ENCODE peak calls at places on chromosomes 7 and 10, in eight cellular contexts. G is A673, F is AG04450, X is cardiac muscle cell, K is uterus, C is NB4, P is thoracic aorta, H is GM13977. B is an unnamed sample.

GRCh38 chr10:129845081-129845823 is 118.8 kb downstream of the EBF3 start:
- DNase-seq in G (peak), F (no peak), X (no peak), K (no peak), C (no peak), P (no peak), H (no peak), B (no peak)

GRCh38 chr7:102819151-102819550 is 70.4 kb downstream of the FAM185A start:
- DNase-seq in G (no peak), F (no peak), X (no peak), K (no peak), C (no peak), P (no peak), H (no peak), B (no peak)

GRCh38 chr7:139950881-139951525 is 111.7 kb downstream of the PARP12 start:
- DNase-seq in G (no peak), F (no peak), X (no peak), K (no peak), C (no peak), P (no peak), H (no peak), B (no peak)

GRCh38 chr7:44995555-44996493 is 4.2 kb upstream of the CCM2 start:
- DNase-seq in G (no peak), F (no peak), X (no peak), K (no peak), C (no peak), P (no peak), H (no peak), B (no peak)

GRCh38 chr7:45342236-45342635 is 184.6 kb downstream of the RAMP3 start:
- DNase-seq in G (no peak), F (no peak), X (no peak), K (no peak), C (no peak), P (no peak), H (no peak), B (no peak)

GRCh38 chr7:127822822-127823508 is 171.0 kb downstream of the SND1 start:
- DNase-seq in G (no peak), F (no peak), X (no peak), K (no peak), C (peak), P (no peak), H (peak), B (no peak)

GRCh38 chr7:108454674-108455523 is 1.3 kb downstream of the NRCAM start:
- DNase-seq in G (peak), F (no peak), X (peak), K (no peak), C (peak), P (no peak), H (peak), B (no peak)

GRCh38 chr10:36489181-36489927 is 636.0 kb upstream of the ANKRD30A start:
- DNase-seq in G (no peak), F (no peak), X (no peak), K (no peak), C (no peak), P (no peak), H (no peak), B (no peak)

GRCh38 chr10:87094373-87095240 is at the start of the genes GLUD1 and SHLD2:
- DNase-seq in G (peak), F (peak), X (peak), K (peak), C (peak), P (peak), H (peak), B (no peak)

GRCh38 chr7:127150543-127150942 is 102.2 kb downstream of the GRM8 start:
- DNase-seq in G (peak), F (no peak), X (no peak), K (no peak), C (peak), P (no peak), H (no peak), B (no peak)

DNA sequence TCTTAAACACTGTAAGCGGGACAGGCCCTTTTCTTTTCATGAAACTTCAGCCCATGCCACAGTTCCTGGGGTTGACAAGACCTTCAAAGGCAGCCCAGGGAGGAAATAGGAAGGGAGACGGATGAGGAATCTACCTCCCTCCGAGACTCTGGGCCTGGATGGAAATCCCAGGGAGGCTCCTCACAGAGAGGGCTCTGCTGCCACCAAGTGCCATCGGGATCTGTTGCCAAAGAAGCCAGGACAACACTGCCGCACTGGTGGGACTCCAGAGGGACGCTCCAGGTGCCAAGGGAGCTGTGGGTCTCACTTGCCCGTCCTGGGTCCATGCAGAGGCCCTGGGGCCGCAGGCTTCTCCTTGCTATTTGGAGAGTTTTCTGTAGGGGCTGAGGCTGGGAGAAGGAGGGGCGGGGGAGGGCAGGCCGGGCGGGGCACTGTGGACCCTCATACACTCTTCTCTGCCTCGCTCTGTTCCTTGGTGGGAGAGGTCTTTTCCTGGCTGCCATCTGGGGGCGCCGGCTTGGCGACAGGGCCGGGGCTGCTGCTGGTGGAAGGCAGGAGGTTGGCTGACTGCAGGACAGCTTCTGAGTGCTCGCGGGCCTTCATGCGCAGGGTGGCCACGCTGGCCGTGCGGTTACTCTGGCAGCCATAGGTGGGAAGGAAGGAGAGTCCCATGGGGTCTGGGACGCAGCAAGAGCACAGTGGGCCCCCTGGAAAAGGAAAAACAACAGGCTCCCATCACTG is 30.0 kb downstream of the DRGX start:
- DNase-seq in G (no peak), F (no peak), X (peak), K (no peak), C (no peak), P (no peak), H (no peak), B (no peak)
- TF ChIP-seq CTCF in G (no peak), F (no peak), X (no peak), K (no peak), C (no peak), P (no peak), H (no peak), B (no peak)

DNA sequence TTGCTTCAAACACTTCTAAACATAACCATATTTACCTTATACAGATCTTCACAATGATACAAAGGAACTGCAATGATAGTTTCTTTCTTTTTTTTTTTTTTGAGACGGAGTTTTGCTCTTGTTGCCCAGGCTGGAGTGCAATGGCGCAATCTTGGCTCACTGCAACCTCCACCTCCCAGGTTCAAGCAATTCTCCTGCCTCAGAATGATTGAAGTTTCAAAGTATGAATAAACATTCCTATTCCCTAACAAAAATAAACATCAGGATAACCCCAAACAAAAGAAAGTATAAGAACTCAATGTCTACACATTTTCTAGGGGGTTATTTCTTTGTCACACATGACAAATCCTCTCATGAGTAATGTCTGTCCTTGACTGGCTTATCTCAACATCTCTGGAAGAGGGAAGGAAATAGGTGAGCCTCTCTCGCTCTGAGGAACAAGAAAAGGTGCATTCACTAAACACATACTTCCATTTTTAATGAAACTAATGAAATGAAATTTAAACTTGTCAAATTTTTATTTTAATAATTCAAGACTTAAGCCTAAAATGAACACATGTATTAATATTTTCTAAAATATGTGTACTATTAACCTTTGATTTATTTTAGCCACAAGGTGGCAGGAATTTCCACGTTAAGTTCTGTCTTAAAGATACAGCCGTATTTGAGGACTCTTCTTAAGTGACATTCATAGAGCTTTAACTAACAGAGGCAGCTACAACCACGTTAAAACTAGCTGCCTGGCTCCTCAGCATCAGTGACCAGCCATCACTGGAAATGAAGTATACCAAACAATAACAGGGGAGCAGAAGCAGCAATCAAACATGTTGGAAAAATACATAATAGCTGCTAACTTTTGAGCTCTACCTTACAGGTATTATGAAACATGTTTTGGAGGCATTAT is 58.3 kb downstream of the MALSU1 start:
- DNase-seq in G (peak), F (no peak), X (peak), K (no peak), C (peak), P (no peak), H (peak), B (no peak)
- TF ChIP-seq CTCF in G (peak), F (peak), X (peak), K (no peak), C (peak), P (no peak), H (peak), B (no peak)

GRCh38 chr10:5576780-5577472 is 52.2 kb downstream of the CALML3 start:
- DNase-seq in G (peak), F (no peak), X (no peak), K (no peak), C (no peak), P (no peak), H (no peak), B (no peak)
- TF ChIP-seq CTCF in G (no peak), F (no peak), X (no peak), K (no peak), C (no peak), P (no peak), H (no peak), B (no peak)

GRCh38 chr10:121819049-121819448 is 108.8 kb downstream of the ATE1 start:
- DNase-seq in G (no peak), F (no peak), X (no peak), K (no peak), C (no peak), P (no peak), H (no peak), B (no peak)

GRCh38 chr10:121828045-121828444 is 99.8 kb downstream of the ATE1 start:
- DNase-seq in G (no peak), F (no peak), X (no peak), K (no peak), C (no peak), P (no peak), H (no peak), B (no peak)

GRCh38 chr10:121822180-121822579 is 105.7 kb downstream of the ATE1 start:
- DNase-seq in G (no peak), F (no peak), X (no peak), K (no peak), C (no peak), P (no peak), H (no peak), B (no peak)

GRCh38 chr10:121822724-121823123 is 105.1 kb downstream of the ATE1 start:
- DNase-seq in G (no peak), F (no peak), X (no peak), K (no peak), C (no peak), P (no peak), H (no peak), B (no peak)

DNA sequence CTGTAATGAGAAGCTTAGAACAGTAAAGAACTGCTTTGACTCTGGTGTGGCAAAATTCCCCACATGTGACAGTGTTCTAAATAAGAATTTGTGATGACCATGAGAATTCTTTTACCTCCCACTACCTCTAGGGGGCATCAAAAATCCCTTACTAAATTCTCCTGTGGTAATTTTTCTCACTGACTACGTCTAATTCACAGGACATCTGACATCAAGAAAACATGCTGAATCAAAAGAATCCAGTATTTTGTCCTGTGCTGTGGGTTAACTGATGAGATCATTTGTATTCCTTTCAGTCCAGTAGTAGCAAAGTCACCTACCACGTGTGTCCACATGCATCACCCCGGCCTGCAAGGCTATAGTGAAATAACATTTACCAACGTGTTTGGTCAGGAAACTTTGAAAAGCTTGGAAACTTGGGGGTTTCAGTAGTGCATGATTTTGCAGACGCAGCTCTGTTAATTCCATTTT is 103.8 kb downstream of the ATE1 start:
- DNase-seq in G (peak), F (no peak), X (peak), K (no peak), C (peak), P (no peak), H (peak), B (no peak)
- TF ChIP-seq CTCF in G (peak), F (peak), X (peak), K (peak), C (peak), P (peak), H (peak), B (peak)

GRCh38 chr7:867406-868188 is 8.8 kb upstream of the GET4 start:
- DNase-seq in G (no peak), F (no peak), X (no peak), K (peak), C (no peak), P (peak), H (no peak), B (no peak)
- TF ChIP-seq CTCF in G (no peak), F (no peak), X (no peak), K (no peak), C (no peak), P (peak), H (no peak), B (peak)

GRCh38 chr7:25926439-25926838 is 225.6 kb upstream of the NFE2L3 start:
- DNase-seq in G (peak), F (no peak), X (no peak), K (no peak), C (no peak), P (no peak), H (no peak), B (no peak)
- TF ChIP-seq CTCF in G (no peak), F (no peak), X (no peak), K (no peak), C (no peak), P (no peak), H (no peak), B (no peak)

GRCh38 chr7:37901236-37901827 is 15.3 kb downstream of the SFRP4 start:
- DNase-seq in G (peak), F (no peak), X (peak), K (no peak), C (peak), P (no peak), H (no peak), B (no peak)
- TF ChIP-seq CTCF in G (peak), F (peak), X (peak), K (peak), C (peak), P (peak), H (peak), B (peak)

DNA sequence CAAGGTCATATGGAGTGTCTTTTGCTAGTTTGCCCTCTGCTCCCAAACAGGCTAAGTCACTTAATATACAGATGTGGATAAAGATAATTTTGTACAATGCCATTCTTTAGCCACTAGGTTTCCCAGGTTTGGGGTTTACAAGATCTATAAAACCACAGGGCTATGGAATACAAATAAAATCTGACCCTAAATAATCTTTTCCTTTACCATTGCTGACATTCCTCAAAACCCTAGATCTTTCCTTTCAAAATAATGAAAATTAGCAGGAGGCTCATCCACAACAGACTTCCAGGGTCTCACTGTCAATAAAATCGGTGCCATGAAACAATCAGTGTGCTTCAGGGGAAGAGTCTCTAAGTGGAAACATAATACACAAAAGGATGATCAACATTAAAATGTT is 148.4 kb downstream of the CPEB3 start:
- DNase-seq in G (no peak), F (no peak), X (no peak), K (no peak), C (no peak), P (no peak), H (no peak), B (no peak)
- TF ChIP-seq CTCF in G (no peak), F (no peak), X (no peak), K (no peak), C (no peak), P (no peak), H (no peak), B (no peak)

GRCh38 chr10:78428579-78428978 is 394.9 kb downstream of the RPS24 start:
- DNase-seq in G (no peak), F (no peak), X (no peak), K (no peak), C (no peak), P (no peak), H (no peak), B (no peak)

GRCh38 chr10:78427497-78428031 is 393.9 kb downstream of the RPS24 start:
- DNase-seq in G (no peak), F (no peak), X (no peak), K (no peak), C (no peak), P (no peak), H (no peak), B (no peak)

GRCh38 chr10:78420946-78421732 is 387.5 kb downstream of the RPS24 start:
- DNase-seq in G (no peak), F (no peak), X (no peak), K (no peak), C (no peak), P (no peak), H (no peak), B (no peak)

GRCh38 chr10:78426181-78426580 is 392.5 kb downstream of the RPS24 start:
- DNase-seq in G (no peak), F (no peak), X (no peak), K (no peak), C (no peak), P (no peak), H (no peak), B (no peak)

GRCh38 chr10:78424721-78425120 is 391.1 kb downstream of the RPS24 start:
- DNase-seq in G (peak), F (no peak), X (peak), K (no peak), C (peak), P (no peak), H (no peak), B (no peak)
- TF ChIP-seq CTCF in G (peak), F (peak), X (peak), K (no peak), C (peak), P (no peak), H (peak), B (peak)

GRCh38 chr7:1558181-1558811 is 2.3 kb upstream of the TMEM184A start:
- DNase-seq in G (peak), F (no peak), X (peak), K (no peak), C (no peak), P (no peak), H (no peak), B (no peak)
- TF ChIP-seq CTCF in G (peak), F (peak), X (no peak), K (peak), C (no peak), P (peak), H (peak), B (peak)

B was measured in AG04449.